ENCODE peak calls at places on chromosomes 7 and 10, in five cellular contexts. Q is activated B cell treated with CpG ODN at 0.5 μM for 24 hours, I is type B pancreatic cell, N is IMR-90, K is spleen. O is an unnamed sample.

GRCh38 chr7:114294036-114294435 is 120.6 kb upstream of the FOXP2 start:
- DNase-seq in Q (no peak), I (no peak), N (no peak), K (no peak), O (no peak)

GRCh38 chr7:43756368-43757072 is 2.0 kb upstream of the BLVRA start:
- DNase-seq in Q (no peak), I (no peak), N (peak), K (no peak), O (no peak)

GRCh38 chr7:128344431-128344774 is 695 bp upstream of the RBM28 start:
- DNase-seq in Q (no peak), I (no peak), N (no peak), K (no peak), O (no peak)

GRCh38 chr10:60236869-60237524 is 152.7 kb downstream of the ANK3 start:
- DNase-seq in Q (peak), I (no peak), N (no peak), K (peak), O (no peak)

GRCh38 chr10:110265573-110266193 is 39.0 kb downstream of the SMNDC1 start:
- DNase-seq in Q (no peak), I (no peak), N (no peak), K (no peak), O (no peak)

GRCh38 chr7:144653449-144653848 is 182.4 kb downstream of the TPK1 start:
- DNase-seq in Q (no peak), I (no peak), N (no peak), K (no peak), O (no peak)

GRCh38 chr7:150519310-150519709 is 4.6 kb downstream of the GIMAP7 start:
- DNase-seq in Q (no peak), I (no peak), N (no peak), K (no peak), O (no peak)

GRCh38 chr10:117596666-117597065 is 54.1 kb downstream of the EMX2 start:
- DNase-seq in Q (no peak), I (no peak), N (no peak), K (no peak), O (no peak)

GRCh38 chr7:47581821-47582747 is at the start of gene TNS3:
- DNase-seq in Q (peak), I (peak), N (peak), K (peak), O (no peak)

GRCh38 chr10:98076086-98076485 is 45.7 kb upstream of the CRTAC1 start:
- DNase-seq in Q (no peak), I (no peak), N (no peak), K (no peak), O (no peak)

GRCh38 chr10:58412502-58412961 is 27.3 kb downstream of the TFAM start:
- DNase-seq in Q (no peak), I (no peak), N (peak), K (no peak), O (no peak)

GRCh38 chr7:99375070-99375807 is 709 bp downstream of the ARPC1B start:
- DNase-seq in Q (peak), I (no peak), N (peak), K (peak), O (no peak)

GRCh38 chr7:88597941-88598425 is 161.5 kb upstream of the ZNF804B start:
- DNase-seq in Q (no peak), I (no peak), N (no peak), K (no peak), O (no peak)

GRCh38 chr10:4546500-4546899 is 279.5 kb upstream of the AKR1E2 start:
- DNase-seq in Q (no peak), I (no peak), N (peak), K (no peak), O (no peak)

GRCh38 chr7:1638113-1638726 is 31.9 kb upstream of the ELFN1 start:
- DNase-seq in Q (no peak), I (peak), N (no peak), K (no peak), O (no peak)

GRCh38 chr7:83072576-83073517 is 89.8 kb downstream of the PCLO start:
- DNase-seq in Q (no peak), I (no peak), N (no peak), K (no peak), O (no peak)

GRCh38 chr10:86651631-86652331 is 2.6 kb upstream of the OPN4 start:
- DNase-seq in Q (peak), I (peak), N (no peak), K (peak), O (peak)

GRCh38 chr10:126017961-126018560 is 121.7 kb downstream of the FANK1 start:
- DNase-seq in Q (no peak), I (no peak), N (peak), K (no peak), O (no peak)

GRCh38 chr7:20152511-20152910 is 64.7 kb downstream of the MACC1 start:
- DNase-seq in Q (no peak), I (no peak), N (peak), K (no peak), O (no peak)

GRCh38 chr7:7122701-7123281 is 59.6 kb upstream of the C1GALT1 start:
- DNase-seq in Q (no peak), I (no peak), N (peak), K (no peak), O (no peak)

GRCh38 chr10:84181631-84182030 is 8.0 kb downstream of the GPR15LG start:
- DNase-seq in Q (no peak), I (no peak), N (no peak), K (no peak), O (no peak)

GRCh38 chr10:132981173-132981555 is 38.8 kb upstream of the CFAP46 start:
- DNase-seq in Q (no peak), I (no peak), N (no peak), K (peak), O (no peak)

GRCh38 chr7:117086788-117087187 is 133.5 kb downstream of the ST7 start:
- DNase-seq in Q (no peak), I (no peak), N (no peak), K (no peak), O (no peak)

GRCh38 chr7:28106316-28106957 is 74.2 kb downstream of the JAZF1 start:
- DNase-seq in Q (no peak), I (no peak), N (peak), K (no peak), O (no peak)

GRCh38 chr7:94284120-94284519 is 110.6 kb upstream of the COL1A2 start:
- DNase-seq in Q (no peak), I (no peak), N (no peak), K (no peak), O (no peak)

GRCh38 chr10:90435296-90435695 is 422.5 kb downstream of the HTR7 start:
- DNase-seq in Q (no peak), I (no peak), N (peak), K (no peak), O (no peak)

GRCh38 chr7:43099750-43100149 is 12.7 kb upstream of the HECW1 start:
- DNase-seq in Q (no peak), I (no peak), N (no peak), K (no peak), O (no peak)

GRCh38 chr10:45439873-45440272 is 65.9 kb downstream of the ALOX5 start:
- DNase-seq in Q (no peak), I (no peak), N (peak), K (no peak), O (no peak)

GRCh38 chr7:24965831-24966708 is 13.9 kb downstream of the OSBPL3 start:
- DNase-seq in Q (no peak), I (no peak), N (peak), K (no peak), O (no peak)

DNA sequence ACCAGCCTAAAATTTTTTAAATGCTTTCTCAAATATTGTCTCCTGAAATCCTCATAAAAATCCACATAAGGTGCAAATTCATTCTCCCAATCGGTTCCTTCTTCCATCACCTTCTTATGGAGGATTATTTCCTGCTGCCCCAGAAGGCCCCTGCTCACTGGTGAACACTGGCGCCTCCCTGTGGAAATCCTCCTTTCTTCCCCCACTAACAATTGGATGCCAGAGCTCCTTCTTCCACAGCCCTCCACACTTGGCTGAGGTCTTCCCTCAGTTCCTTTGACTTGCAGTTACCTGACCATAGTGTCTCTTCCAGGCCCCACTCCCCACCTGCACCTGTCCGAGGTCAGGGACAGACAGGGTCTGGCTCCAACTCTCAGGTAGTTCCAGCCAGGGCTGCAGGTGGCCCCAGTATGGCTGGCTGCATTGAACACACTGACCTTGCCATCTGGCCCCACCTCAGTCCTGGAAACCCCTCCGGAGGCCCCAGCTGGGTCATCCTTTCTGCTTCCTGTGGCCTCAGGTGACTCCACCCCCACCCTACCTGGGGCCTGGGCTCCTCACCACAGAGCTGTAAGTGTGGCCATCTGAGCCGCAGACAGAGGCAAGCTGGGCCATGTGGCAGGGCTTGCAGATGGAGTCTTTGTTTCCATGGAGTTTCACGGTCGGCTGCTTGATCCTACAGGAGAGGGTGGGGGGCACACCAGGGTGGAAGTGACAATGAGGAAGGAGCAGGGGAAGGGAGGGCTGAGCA is 18.4 kb downstream of the SPOCK2 start:
- DNase-seq in Q (no peak), I (no peak), N (no peak), K (peak), O (no peak)
- TF ChIP-seq CTCF in Q (no peak), I (peak), N (no peak), K (no peak), O (no peak)

GRCh38 chr10:116001266-116001857 is 271.6 kb downstream of the GFRA1 start:
- DNase-seq in Q (no peak), I (no peak), N (no peak), K (no peak), O (no peak)
- TF ChIP-seq CTCF in Q (no peak), I (no peak), N (no peak), K (no peak), O (no peak)

GRCh38 chr7:73578342-73579124 is at the start of gene TBL2:
- DNase-seq in Q (peak), I (peak), N (peak), K (peak), O (peak)
- TF ChIP-seq CTCF in Q (no peak), I (peak), N (peak), K (peak), O (no peak)

GRCh38 chr10:128952856-128953255 is 514.2 kb upstream of the MGMT start:
- DNase-seq in Q (no peak), I (no peak), N (no peak), K (no peak), O (no peak)
- TF ChIP-seq CTCF in Q (no peak), I (no peak), N (no peak), K (no peak), O (no peak)

DNA sequence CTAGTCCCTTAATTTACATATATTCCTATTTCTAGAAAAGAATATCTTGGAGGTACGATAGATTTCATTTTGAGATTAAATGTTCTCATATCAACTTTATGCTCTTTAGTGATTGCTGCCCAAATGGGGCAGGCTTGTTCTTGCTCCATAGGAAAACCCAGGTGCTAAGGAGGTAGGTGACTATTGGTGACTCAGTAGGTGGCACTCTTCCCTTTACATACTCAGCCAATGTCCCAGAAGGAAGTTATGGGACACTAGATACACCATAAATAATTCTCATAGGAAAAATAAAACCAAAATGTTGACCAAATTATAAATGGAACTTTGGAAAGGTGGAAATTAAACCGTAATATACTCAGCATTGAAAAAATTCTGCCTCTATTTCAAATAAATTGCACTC is 4.0 kb downstream of the SKAP2 start:
- DNase-seq in Q (no peak), I (no peak), N (no peak), K (no peak), O (no peak)
- TF ChIP-seq CTCF in Q (no peak), I (no peak), N (no peak), K (no peak), O (no peak)

GRCh38 chr7:67794544-67794943 is 797.9 kb downstream of the TYW1 start:
- DNase-seq in Q (no peak), I (no peak), N (no peak), K (no peak), O (no peak)

GRCh38 chr7:67786021-67786420 is 789.4 kb downstream of the TYW1 start:
- DNase-seq in Q (no peak), I (no peak), N (no peak), K (no peak), O (no peak)

GRCh38 chr7:67791918-67792317 is 795.3 kb downstream of the TYW1 start:
- DNase-seq in Q (no peak), I (no peak), N (no peak), K (no peak), O (no peak)

GRCh38 chr7:67788689-67789088 is 792.1 kb downstream of the TYW1 start:
- DNase-seq in Q (no peak), I (no peak), N (no peak), K (peak), O (no peak)
- TF ChIP-seq CTCF in Q (no peak), I (peak), N (no peak), K (no peak), O (no peak)

DNA sequence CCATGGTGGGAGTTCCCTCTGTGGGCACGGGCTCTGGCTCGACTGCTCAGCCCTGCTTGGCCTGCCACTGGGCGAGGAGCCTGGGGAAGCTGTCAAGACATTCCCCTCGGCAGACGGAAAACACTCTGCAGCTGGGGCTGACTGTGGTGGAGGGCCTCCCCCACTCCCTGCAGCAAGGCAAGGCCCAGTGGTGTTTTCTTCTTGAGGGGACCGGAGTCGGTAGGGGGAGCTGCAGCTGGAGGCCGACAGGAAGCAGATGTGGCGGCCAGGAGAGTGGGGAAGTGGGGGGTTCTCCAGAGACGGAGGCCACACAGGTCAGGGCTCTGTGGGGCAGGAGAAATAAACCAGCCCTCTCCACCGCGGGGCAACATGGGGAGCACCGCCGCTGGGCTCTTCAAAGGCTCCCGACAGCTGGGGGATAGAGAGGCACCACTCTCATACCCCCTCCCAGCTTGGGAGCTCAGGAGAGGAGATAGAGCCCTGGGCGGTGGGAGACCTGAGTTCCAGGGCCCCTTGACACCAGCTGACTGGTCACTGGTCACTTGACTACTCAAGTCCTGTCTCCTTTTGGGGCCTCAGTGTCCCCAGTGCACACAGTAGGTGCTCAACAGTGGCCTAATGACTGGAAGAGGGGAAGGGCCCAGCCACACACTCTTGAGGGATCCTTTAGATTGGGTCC is 43.4 kb downstream of the PPIF start:
- DNase-seq in Q (peak), I (peak), N (no peak), K (peak), O (peak)
- TF ChIP-seq CTCF in Q (no peak), I (no peak), N (no peak), K (peak), O (no peak)

DNA sequence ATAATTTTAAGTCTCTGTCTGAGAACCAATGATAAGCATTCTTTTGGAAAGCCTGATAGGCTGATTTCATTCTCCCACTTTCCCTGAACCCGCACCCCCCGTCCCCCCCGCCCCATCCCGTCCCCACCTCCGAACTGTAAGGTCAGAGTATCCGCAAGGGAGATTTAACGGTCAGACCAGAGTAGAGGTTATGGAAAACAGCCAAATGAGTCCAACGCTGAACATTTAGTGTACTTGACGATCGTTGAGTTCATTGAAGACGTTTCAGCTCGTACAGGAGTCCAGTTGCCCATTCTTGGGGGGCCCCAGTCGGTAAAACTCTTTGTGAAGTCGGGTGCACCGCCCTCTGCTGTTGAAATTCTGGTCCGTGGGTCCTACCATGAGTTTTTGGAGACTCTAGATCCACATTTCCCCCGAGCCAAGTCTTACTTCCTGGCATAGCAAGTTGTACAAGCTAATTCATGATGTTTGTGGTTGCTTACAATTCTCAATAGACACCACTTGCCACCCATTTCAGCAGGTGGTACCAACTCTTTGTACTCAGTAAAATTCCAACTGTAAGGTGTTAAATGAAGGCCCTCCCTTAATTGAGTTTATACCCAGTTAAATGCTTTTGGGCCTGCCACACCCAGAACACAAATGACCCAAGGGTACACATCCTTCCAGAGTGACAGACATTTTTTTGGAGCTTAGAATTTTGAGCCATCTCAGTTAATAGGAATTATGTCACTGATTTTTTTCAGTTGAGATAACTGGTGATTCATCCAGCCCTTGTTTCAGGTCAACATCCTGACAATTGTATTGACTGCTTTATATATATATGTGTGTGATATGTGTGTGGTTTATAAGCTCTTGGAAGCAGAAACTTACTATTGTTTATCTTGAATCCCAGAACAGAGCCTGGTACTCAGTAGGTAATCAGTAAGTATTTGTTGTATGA is 1.2 kb downstream of the MARCHF5 start:
- DNase-seq in Q (peak), I (no peak), N (peak), K (peak), O (no peak)
- TF ChIP-seq CTCF in Q (no peak), I (peak), N (peak), K (peak), O (no peak)

GRCh38 chr7:37433166-37433565 is 15.5 kb downstream of the ELMO1 start:
- DNase-seq in Q (no peak), I (no peak), N (no peak), K (no peak), O (no peak)
- TF ChIP-seq CTCF in Q (no peak), I (no peak), N (no peak), K (no peak), O (no peak)

DNA sequence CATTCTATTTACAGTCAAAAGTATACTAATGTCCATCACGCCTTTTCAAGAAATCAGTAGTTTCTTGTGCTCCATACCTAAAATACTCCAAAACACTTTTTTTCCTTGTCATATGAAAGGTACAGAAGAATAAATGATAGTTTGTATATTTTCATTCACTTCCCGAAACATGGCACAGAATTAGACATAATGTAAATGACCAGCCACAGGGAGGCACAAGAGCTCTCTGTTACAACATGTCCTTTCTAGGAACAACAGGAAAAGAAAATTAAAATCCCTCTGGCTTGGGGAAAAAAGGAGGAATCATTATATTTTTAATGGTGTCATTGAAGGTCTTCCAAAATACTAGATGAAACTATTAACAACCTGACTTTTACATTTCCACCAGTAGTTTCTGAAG is 331.2 kb downstream of the ACTR3B start:
- DNase-seq in Q (no peak), I (no peak), N (no peak), K (no peak), O (no peak)
- TF ChIP-seq CTCF in Q (no peak), I (no peak), N (no peak), K (no peak), O (no peak)